ENCODE peak calls at places on chromosomes 2 and 18, in four cellular contexts. One of them, this sample, is unnamed.

GRCh38 chr2:46276652-46277051 is 20.6 kb upstream of the EPAS1 start:
- ATAC-seq in body of pancreas: no peak
- ATAC-seq in activated B cell treated with CpG ODN at 0.5 μM for 24 hours: no peak
- ATAC-seq in left lung: peak; percentile 68
- ATAC-seq in this sample: no peak

GRCh38 chr18:36629836-36630235 is 199.0 kb downstream of the TPGS2 start:
- ATAC-seq in activated B cell treated with CpG ODN at 0.5 μM for 24 hours: no peak
- ATAC-seq in left lung: no peak
- ATAC-seq in body of pancreas: no peak
- ATAC-seq in this sample: no peak

GRCh38 chr18:46250812-46251173 is 146.6 kb downstream of the HAUS1 start:
- ATAC-seq in activated B cell treated with CpG ODN at 0.5 μM for 24 hours: peak; percentile 19
- ATAC-seq in left lung: peak; percentile 27
- ATAC-seq in body of pancreas: peak; percentile 16
- ATAC-seq in this sample: peak; percentile 2

GRCh38 chr2:219406861-219407230 is 11.3 kb upstream of the DES start:
- ATAC-seq in activated B cell treated with CpG ODN at 0.5 μM for 24 hours: no peak
- ATAC-seq in body of pancreas: no peak
- ATAC-seq in left lung: no peak
- ATAC-seq in this sample: no peak

GRCh38 chr2:150214626-150215025 is 272.8 kb downstream of the RND3 start:
- ATAC-seq in left lung: peak; percentile 65
- ATAC-seq in body of pancreas: no peak
- ATAC-seq in activated B cell treated with CpG ODN at 0.5 μM for 24 hours: no peak
- ATAC-seq in this sample: no peak

GRCh38 chr2:35160871-35161270 is 1194.7 kb upstream of the CRIM1 start:
- ATAC-seq in activated B cell treated with CpG ODN at 0.5 μM for 24 hours: no peak
- ATAC-seq in body of pancreas: no peak
- ATAC-seq in left lung: no peak
- ATAC-seq in this sample: no peak

GRCh38 chr2:239393401-239393940 is 7.3 kb downstream of the HDAC4 start:
- ATAC-seq in body of pancreas: no peak
- ATAC-seq in activated B cell treated with CpG ODN at 0.5 μM for 24 hours: no peak
- ATAC-seq in left lung: no peak
- ATAC-seq in this sample: no peak

GRCh38 chr18:71011389-71011788 is 722.5 kb downstream of the SOCS6 start:
- ATAC-seq in activated B cell treated with CpG ODN at 0.5 μM for 24 hours: no peak
- ATAC-seq in body of pancreas: no peak
- ATAC-seq in left lung: no peak
- ATAC-seq in this sample: no peak

GRCh38 chr2:37740330-37740729 is 68.9 kb upstream of the CDC42EP3 start:
- ATAC-seq in left lung: no peak
- ATAC-seq in body of pancreas: no peak
- ATAC-seq in activated B cell treated with CpG ODN at 0.5 μM for 24 hours: no peak
- ATAC-seq in this sample: no peak

This sample was measured in esophagus mucosa.